ENCODE peak calls at places on chromosomes 11 and 22, in nine cellular contexts. One of them, this sample, is unnamed.

GRCh38 chr11:113373306-113373705 is 14.3 kb upstream of the ANKK1 start:
- DNase-seq in neural progenitor cell: no peak
- DNase-seq in fibroblast of lung: peak; percentile 32
- DNase-seq in CD8-positive, alpha-beta T cell: no peak
- DNase-seq in spleen: no peak
- DNase-seq in effector memory CD4-positive, alpha-beta T cell: no peak
- DNase-seq in A549: no peak
- DNase-seq in heart right ventricle: no peak
- DNase-seq in iPS DF 6.9: no peak
- DNase-seq in this sample: no peak

GRCh38 chr22:23137905-23138520 is 3.8 kb downstream of the RSPH14 start:
- DNase-seq in neural progenitor cell: no peak
- DNase-seq in fibroblast of lung: no peak
- DNase-seq in CD8-positive, alpha-beta T cell: no peak
- DNase-seq in spleen: no peak
- DNase-seq in effector memory CD4-positive, alpha-beta T cell: peak; percentile 40
- DNase-seq in A549: no peak
- DNase-seq in heart right ventricle: peak; percentile 23
- DNase-seq in iPS DF 6.9: no peak
- DNase-seq in this sample: no peak

GRCh38 chr11:102241026-102241425 is 76.3 kb upstream of the BIRC3 start:
- DNase-seq in neural progenitor cell: no peak
- DNase-seq in fibroblast of lung: no peak
- DNase-seq in CD8-positive, alpha-beta T cell: no peak
- DNase-seq in spleen: no peak
- DNase-seq in effector memory CD4-positive, alpha-beta T cell: no peak
- DNase-seq in A549: no peak
- DNase-seq in heart right ventricle: no peak
- DNase-seq in iPS DF 6.9: no peak
- DNase-seq in this sample: no peak

GRCh38 chr11:75214411-75214821 is 26.2 kb upstream of the TPBGL start:
- DNase-seq in neural progenitor cell: peak; percentile 96
- DNase-seq in fibroblast of lung: peak; percentile 69
- DNase-seq in CD8-positive, alpha-beta T cell: peak; percentile 52
- DNase-seq in spleen: no peak
- DNase-seq in effector memory CD4-positive, alpha-beta T cell: peak; percentile 35
- DNase-seq in A549: peak; percentile 80
- DNase-seq in heart right ventricle: peak; percentile 90
- DNase-seq in iPS DF 6.9: peak; percentile 83
- DNase-seq in this sample: peak; percentile 80

GRCh38 chr22:45876136-45877035 is 100.6 kb downstream of the WNT7B start:
- DNase-seq in neural progenitor cell: no peak
- DNase-seq in fibroblast of lung: no peak
- DNase-seq in CD8-positive, alpha-beta T cell: no peak
- DNase-seq in spleen: peak; percentile 54
- DNase-seq in effector memory CD4-positive, alpha-beta T cell: no peak
- DNase-seq in A549: no peak
- DNase-seq in heart right ventricle: no peak
- DNase-seq in iPS DF 6.9: no peak
- DNase-seq in this sample: peak; percentile 52

GRCh38 chr11:128294001-128294684 is 293.2 kb downstream of the ETS1 start:
- DNase-seq in neural progenitor cell: no peak
- DNase-seq in fibroblast of lung: no peak
- DNase-seq in CD8-positive, alpha-beta T cell: no peak
- DNase-seq in spleen: no peak
- DNase-seq in effector memory CD4-positive, alpha-beta T cell: no peak
- DNase-seq in A549: no peak
- DNase-seq in heart right ventricle: no peak
- DNase-seq in iPS DF 6.9: no peak
- DNase-seq in this sample: no peak

GRCh38 chr22:21025266-21025665 is 7.1 kb downstream of the SLC7A4 start:
- DNase-seq in neural progenitor cell: no peak
- DNase-seq in fibroblast of lung: no peak
- DNase-seq in CD8-positive, alpha-beta T cell: no peak
- DNase-seq in spleen: no peak
- DNase-seq in effector memory CD4-positive, alpha-beta T cell: no peak
- DNase-seq in A549: no peak
- DNase-seq in heart right ventricle: no peak
- DNase-seq in iPS DF 6.9: no peak
- DNase-seq in this sample: no peak

GRCh38 chr11:128981254-128981653 is 38.6 kb upstream of the TP53AIP1 start:
- DNase-seq in neural progenitor cell: no peak
- DNase-seq in fibroblast of lung: no peak
- DNase-seq in CD8-positive, alpha-beta T cell: no peak
- DNase-seq in spleen: no peak
- DNase-seq in effector memory CD4-positive, alpha-beta T cell: no peak
- DNase-seq in A549: no peak
- DNase-seq in heart right ventricle: no peak
- DNase-seq in iPS DF 6.9: no peak
- DNase-seq in this sample: no peak

GRCh38 chr11:44863231-44863630 is 87.5 kb downstream of the TP53I11 start:
- DNase-seq in neural progenitor cell: peak; percentile 94
- DNase-seq in fibroblast of lung: no peak
- DNase-seq in CD8-positive, alpha-beta T cell: no peak
- DNase-seq in spleen: peak; percentile 54
- DNase-seq in effector memory CD4-positive, alpha-beta T cell: no peak
- DNase-seq in A549: no peak
- DNase-seq in heart right ventricle: no peak
- DNase-seq in iPS DF 6.9: no peak
- DNase-seq in this sample: no peak

GRCh38 chr22:39725351-39726035 is 154.9 kb downstream of the CACNA1I start:
- DNase-seq in neural progenitor cell: no peak
- DNase-seq in fibroblast of lung: no peak
- DNase-seq in CD8-positive, alpha-beta T cell: no peak
- DNase-seq in spleen: no peak
- DNase-seq in effector memory CD4-positive, alpha-beta T cell: no peak
- DNase-seq in A549: no peak
- DNase-seq in heart right ventricle: no peak
- DNase-seq in iPS DF 6.9: no peak
- DNase-seq in this sample: peak; percentile 61

GRCh38 chr11:126926376-126926791 is 74.2 kb downstream of the KIRREL3 start:
- DNase-seq in neural progenitor cell: no peak
- DNase-seq in fibroblast of lung: peak; percentile 27
- DNase-seq in CD8-positive, alpha-beta T cell: no peak
- DNase-seq in spleen: no peak
- DNase-seq in effector memory CD4-positive, alpha-beta T cell: no peak
- DNase-seq in A549: no peak
- DNase-seq in heart right ventricle: no peak
- DNase-seq in iPS DF 6.9: no peak
- DNase-seq in this sample: no peak

GRCh38 chr11:2410616-2411015 is 10.1 kb downstream of the TSSC4 start:
- DNase-seq in neural progenitor cell: no peak
- DNase-seq in fibroblast of lung: no peak
- DNase-seq in CD8-positive, alpha-beta T cell: no peak
- DNase-seq in spleen: no peak
- DNase-seq in effector memory CD4-positive, alpha-beta T cell: no peak
- DNase-seq in A549: no peak
- DNase-seq in heart right ventricle: no peak
- DNase-seq in iPS DF 6.9: no peak
- DNase-seq in this sample: no peak

GRCh38 chr11:126815111-126815510 is 185.5 kb downstream of the KIRREL3 start:
- DNase-seq in neural progenitor cell: no peak
- DNase-seq in fibroblast of lung: no peak
- DNase-seq in CD8-positive, alpha-beta T cell: no peak
- DNase-seq in spleen: no peak
- DNase-seq in effector memory CD4-positive, alpha-beta T cell: no peak
- DNase-seq in A549: no peak
- DNase-seq in heart right ventricle: no peak
- DNase-seq in iPS DF 6.9: no peak
- DNase-seq in this sample: no peak

GRCh38 chr22:30277547-30278344 is 11.1 kb upstream of the OSM start:
- DNase-seq in neural progenitor cell: peak; percentile 48
- DNase-seq in fibroblast of lung: peak; percentile 73
- DNase-seq in CD8-positive, alpha-beta T cell: no peak
- DNase-seq in spleen: no peak
- DNase-seq in effector memory CD4-positive, alpha-beta T cell: no peak
- DNase-seq in A549: no peak
- DNase-seq in heart right ventricle: peak; percentile 36
- DNase-seq in iPS DF 6.9: no peak
- DNase-seq in this sample: no peak

GRCh38 chr11:107921997-107922396 is 6.3 kb upstream of the RAB39A start:
- DNase-seq in neural progenitor cell: no peak
- DNase-seq in fibroblast of lung: no peak
- DNase-seq in CD8-positive, alpha-beta T cell: no peak
- DNase-seq in spleen: no peak
- DNase-seq in effector memory CD4-positive, alpha-beta T cell: no peak
- DNase-seq in A549: no peak
- DNase-seq in heart right ventricle: no peak
- DNase-seq in iPS DF 6.9: no peak
- DNase-seq in this sample: no peak

GRCh38 chr11:17846852-17847453 is 112.4 kb downstream of the KCNC1 start:
- DNase-seq in neural progenitor cell: peak; percentile 29
- DNase-seq in fibroblast of lung: peak; percentile 65
- DNase-seq in CD8-positive, alpha-beta T cell: no peak
- DNase-seq in spleen: no peak
- DNase-seq in effector memory CD4-positive, alpha-beta T cell: no peak
- DNase-seq in A549: no peak
- DNase-seq in heart right ventricle: peak; percentile 27
- DNase-seq in iPS DF 6.9: no peak
- DNase-seq in this sample: no peak

GRCh38 chr22:25777870-25778269 is 35.9 kb downstream of the MYO18B start:
- DNase-seq in neural progenitor cell: peak; percentile 45
- DNase-seq in fibroblast of lung: peak; percentile 58
- DNase-seq in CD8-positive, alpha-beta T cell: no peak
- DNase-seq in spleen: no peak
- DNase-seq in effector memory CD4-positive, alpha-beta T cell: no peak
- DNase-seq in A549: peak; percentile 47
- DNase-seq in heart right ventricle: no peak
- DNase-seq in iPS DF 6.9: no peak
- DNase-seq in this sample: no peak

GRCh38 chr11:76266269-76266668 is 60.0 kb upstream of the WNT11 start:
- DNase-seq in neural progenitor cell: no peak
- DNase-seq in fibroblast of lung: peak; percentile 45
- DNase-seq in CD8-positive, alpha-beta T cell: no peak
- DNase-seq in spleen: no peak
- DNase-seq in effector memory CD4-positive, alpha-beta T cell: no peak
- DNase-seq in A549: peak; percentile 71
- DNase-seq in heart right ventricle: no peak
- DNase-seq in iPS DF 6.9: no peak
- DNase-seq in this sample: no peak

GRCh38 chr11:111362887-111363411 is 16.1 kb downstream of the POU2AF1 start:
- DNase-seq in neural progenitor cell: no peak
- DNase-seq in fibroblast of lung: no peak
- DNase-seq in CD8-positive, alpha-beta T cell: no peak
- DNase-seq in spleen: no peak
- DNase-seq in effector memory CD4-positive, alpha-beta T cell: no peak
- DNase-seq in A549: no peak
- DNase-seq in heart right ventricle: no peak
- DNase-seq in iPS DF 6.9: no peak
- DNase-seq in this sample: peak; percentile 86
- H3K27ac ChIP-seq in neural progenitor cell: no peak overlapping the region
- H3K27ac ChIP-seq in fibroblast of lung: no peak overlapping the region
- H3K27ac ChIP-seq in CD8-positive, alpha-beta T cell: no peak overlapping the region
- H3K27ac ChIP-seq in spleen: no peak overlapping the region
- H3K27ac ChIP-seq in effector memory CD4-positive, alpha-beta T cell: no peak overlapping the region
- H3K27ac ChIP-seq in A549: no peak overlapping the region
- H3K27ac ChIP-seq in heart right ventricle: no peak overlapping the region
- H3K27ac ChIP-seq in iPS DF 6.9: no peak overlapping the region
- H3K27ac ChIP-seq in this sample: peak overlapping the region; percentile 17

DNA sequence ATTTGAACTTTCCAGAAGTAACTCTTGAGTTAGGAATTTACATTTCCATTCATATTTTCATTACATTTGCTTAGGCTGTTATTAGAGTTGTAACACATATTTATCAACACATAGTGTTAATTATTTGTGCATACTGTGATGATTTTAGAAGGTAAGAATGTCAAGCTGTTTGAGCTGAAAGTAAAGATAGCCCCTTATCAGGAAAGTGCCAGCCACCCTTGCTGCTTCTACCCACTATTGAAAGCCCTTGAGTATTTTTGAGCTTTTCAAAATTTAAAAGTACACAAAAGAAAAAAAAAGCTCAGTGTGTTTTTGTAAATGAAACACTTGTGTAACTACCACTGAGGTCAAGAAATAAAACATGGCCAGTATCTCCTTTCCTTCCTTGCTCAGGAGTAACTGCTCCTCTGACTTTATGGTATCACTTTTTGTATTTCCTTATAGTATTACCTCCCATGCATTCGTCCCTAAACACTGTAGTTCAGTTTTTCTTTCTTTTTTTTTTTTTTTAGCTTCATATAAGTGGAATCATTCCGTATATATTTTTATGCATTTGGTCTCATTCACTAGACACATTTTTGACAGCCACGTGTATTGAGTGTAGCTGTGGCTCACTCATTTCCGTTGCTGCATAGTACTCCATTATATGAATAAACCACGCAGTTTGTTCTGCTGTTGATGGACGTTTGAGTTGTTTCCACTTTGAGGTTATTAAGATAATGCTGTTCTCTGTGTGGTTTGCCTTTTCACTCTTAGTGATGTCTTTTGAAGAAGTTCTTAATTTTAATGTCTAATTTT is 8.2 kb downstream of the APLP2 start:
- DNase-seq in neural progenitor cell: no peak
- DNase-seq in fibroblast of lung: no peak
- DNase-seq in CD8-positive, alpha-beta T cell: no peak
- DNase-seq in spleen: no peak
- DNase-seq in effector memory CD4-positive, alpha-beta T cell: no peak
- DNase-seq in A549: no peak
- DNase-seq in heart right ventricle: no peak
- DNase-seq in iPS DF 6.9: no peak
- DNase-seq in this sample: no peak
- H3K4me1 ChIP-seq in neural progenitor cell: peaks cover 14% of the 10 kb centered on the region
- H3K4me1 ChIP-seq in fibroblast of lung: no peaks in the 10 kb centered on the region
- H3K4me1 ChIP-seq in CD8-positive, alpha-beta T cell: no peaks in the 10 kb centered on the region
- H3K4me1 ChIP-seq in spleen: peaks cover 7% of the 10 kb centered on the region
- H3K4me1 ChIP-seq in effector memory CD4-positive, alpha-beta T cell: no peaks in the 10 kb centered on the region
- H3K4me1 ChIP-seq in A549: no peaks in the 10 kb centered on the region
- H3K4me1 ChIP-seq in heart right ventricle: peaks cover 23% of the 10 kb centered on the region
- H3K4me1 ChIP-seq in iPS DF 6.9: no peaks in the 10 kb centered on the region
- H3K4me1 ChIP-seq in this sample: peaks cover 33% of the 10 kb centered on the region

GRCh38 chr11:64148917-64149617 is 16.8 kb downstream of the MACROD1 start:
- DNase-seq in neural progenitor cell: no peak
- DNase-seq in fibroblast of lung: no peak
- DNase-seq in CD8-positive, alpha-beta T cell: no peak
- DNase-seq in spleen: no peak
- DNase-seq in effector memory CD4-positive, alpha-beta T cell: no peak
- DNase-seq in A549: no peak
- DNase-seq in heart right ventricle: no peak
- DNase-seq in iPS DF 6.9: no peak
- DNase-seq in this sample: no peak
- H3K27ac ChIP-seq in neural progenitor cell: no peak overlapping the region
- H3K27ac ChIP-seq in fibroblast of lung: no peak overlapping the region
- H3K27ac ChIP-seq in CD8-positive, alpha-beta T cell: no peak overlapping the region
- H3K27ac ChIP-seq in spleen: no peak overlapping the region
- H3K27ac ChIP-seq in effector memory CD4-positive, alpha-beta T cell: no peak overlapping the region
- H3K27ac ChIP-seq in A549: no peak overlapping the region
- H3K27ac ChIP-seq in heart right ventricle: peak overlapping the region; percentile 38
- H3K27ac ChIP-seq in iPS DF 6.9: no peak overlapping the region
- H3K27ac ChIP-seq in this sample: no peak overlapping the region

DNA sequence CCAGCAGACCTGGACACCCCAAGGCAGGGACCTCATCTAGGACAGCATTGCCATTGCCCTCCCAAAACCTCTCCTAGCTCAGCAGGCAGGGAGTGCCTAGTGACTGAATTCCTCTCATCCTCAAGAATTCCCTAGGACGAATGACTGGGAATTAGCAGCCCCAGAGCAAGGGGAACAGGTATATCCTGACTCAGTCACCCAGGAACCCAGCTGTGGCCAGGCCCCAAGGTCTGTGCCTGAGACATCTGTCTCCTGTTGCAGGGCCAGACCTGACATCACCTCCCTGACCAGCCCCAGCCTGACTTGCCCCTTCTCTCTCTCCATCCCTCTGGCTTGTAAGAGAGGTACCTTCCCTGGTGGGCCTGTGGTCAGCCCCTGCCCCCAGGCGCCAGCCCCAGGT is 39.0 kb upstream of the SUSD2 start:
- DNase-seq in neural progenitor cell: no peak
- DNase-seq in fibroblast of lung: no peak
- DNase-seq in CD8-positive, alpha-beta T cell: no peak
- DNase-seq in spleen: no peak
- DNase-seq in effector memory CD4-positive, alpha-beta T cell: no peak
- DNase-seq in A549: no peak
- DNase-seq in heart right ventricle: no peak
- DNase-seq in iPS DF 6.9: no peak
- DNase-seq in this sample: no peak
- H3K4me1 ChIP-seq in neural progenitor cell: no peaks in the 10 kb centered on the region
- H3K4me1 ChIP-seq in fibroblast of lung: peaks cover 39% of the 10 kb centered on the region
- H3K4me1 ChIP-seq in CD8-positive, alpha-beta T cell: peaks cover 86% of the 10 kb centered on the region
- H3K4me1 ChIP-seq in spleen: peaks cover 64% of the 10 kb centered on the region
- H3K4me1 ChIP-seq in effector memory CD4-positive, alpha-beta T cell: peaks cover 63% of the 10 kb centered on the region
- H3K4me1 ChIP-seq in A549: peaks cover 24% of the 10 kb centered on the region
- H3K4me1 ChIP-seq in heart right ventricle: peaks cover 87% of the 10 kb centered on the region
- H3K4me1 ChIP-seq in iPS DF 6.9: no peaks in the 10 kb centered on the region
- H3K4me1 ChIP-seq in this sample: peaks cover 60% of the 10 kb centered on the region

This sample was measured in upper lobe of right lung.